ENCODE peak calls at places on chromosomes 1 and 21, in eight cellular contexts. One of them, this sample, is unnamed.

GRCh38 chr21:23968722-23969647 is 1638.3 kb downstream of the MRPL39 start:
- DNase-seq in pancreas: no peak
- DNase-seq in GM13977: peak; percentile 35
- DNase-seq in K562: peak; percentile 52
- DNase-seq in AG09309: no peak
- DNase-seq in ascending aorta: no peak
- DNase-seq in SK-N-SH: peak; percentile 47
- DNase-seq in AG10803: no peak
- DNase-seq in this sample: peak; percentile 74

GRCh38 chr1:62230724-62231123 is 36.1 kb downstream of the L1TD1 start:
- DNase-seq in GM13977: no peak
- DNase-seq in AG09309: peak; percentile 39
- DNase-seq in AG10803: peak; percentile 74
- DNase-seq in ascending aorta: no peak
- DNase-seq in pancreas: no peak
- DNase-seq in SK-N-SH: no peak
- DNase-seq in K562: no peak
- DNase-seq in this sample: no peak

GRCh38 chr1:52057876-52058275 is 1.8 kb downstream of the BTF3L4 start:
- DNase-seq in SK-N-SH: no peak
- DNase-seq in AG09309: no peak
- DNase-seq in GM13977: no peak
- DNase-seq in AG10803: peak; percentile 40
- DNase-seq in pancreas: no peak
- DNase-seq in ascending aorta: no peak
- DNase-seq in K562: no peak
- DNase-seq in this sample: no peak

GRCh38 chr21:15005391-15005790 is 59.4 kb downstream of the NRIP1 start:
- DNase-seq in GM13977: no peak
- DNase-seq in pancreas: no peak
- DNase-seq in SK-N-SH: no peak
- DNase-seq in K562: no peak
- DNase-seq in AG09309: no peak
- DNase-seq in AG10803: peak; percentile 12
- DNase-seq in ascending aorta: no peak
- DNase-seq in this sample: no peak

GRCh38 chr1:182889997-182890396 is 50.9 kb downstream of the DHX9 start:
- DNase-seq in AG09309: no peak
- DNase-seq in GM13977: peak; percentile 12
- DNase-seq in K562: no peak
- DNase-seq in ascending aorta: no peak
- DNase-seq in AG10803: no peak
- DNase-seq in pancreas: no peak
- DNase-seq in SK-N-SH: no peak
- DNase-seq in this sample: peak; percentile 20

GRCh38 chr21:25373126-25374082 is 233.9 kb downstream of the MRPL39 start:
- DNase-seq in SK-N-SH: no peak
- DNase-seq in AG09309: no peak
- DNase-seq in AG10803: peak; percentile 29
- DNase-seq in pancreas: no peak
- DNase-seq in ascending aorta: no peak
- DNase-seq in K562: no peak
- DNase-seq in GM13977: no peak
- DNase-seq in this sample: no peak

GRCh38 chr1:50271968-50272578 is 151.2 kb downstream of the DMRTA2 start:
- DNase-seq in SK-N-SH: peak; percentile 65
- DNase-seq in ascending aorta: no peak
- DNase-seq in GM13977: peak; percentile 65
- DNase-seq in K562: peak; percentile 47
- DNase-seq in pancreas: peak; percentile 30
- DNase-seq in AG09309: no peak
- DNase-seq in AG10803: peak; percentile 13
- DNase-seq in this sample: peak; percentile 40

GRCh38 chr1:11320153-11320936 is 47.3 kb downstream of the UBIAD1 start:
- DNase-seq in pancreas: no peak
- DNase-seq in K562: peak; percentile 61
- DNase-seq in AG10803: no peak
- DNase-seq in SK-N-SH: peak; percentile 76
- DNase-seq in ascending aorta: no peak
- DNase-seq in AG09309: no peak
- DNase-seq in GM13977: peak; percentile 75
- DNase-seq in this sample: peak; percentile 49

GRCh38 chr1:173342766-173343165 is 134.4 kb upstream of the PRDX6 start:
- DNase-seq in K562: no peak
- DNase-seq in pancreas: no peak
- DNase-seq in AG09309: no peak
- DNase-seq in GM13977: no peak
- DNase-seq in ascending aorta: no peak
- DNase-seq in AG10803: peak; percentile 20
- DNase-seq in SK-N-SH: no peak
- DNase-seq in this sample: no peak

GRCh38 chr1:188782220-188782841 is 1695.3 kb downstream of the BRINP3 start:
- DNase-seq in AG10803: no peak
- DNase-seq in SK-N-SH: peak; percentile 42
- DNase-seq in ascending aorta: no peak
- DNase-seq in pancreas: no peak
- DNase-seq in GM13977: peak; percentile 34
- DNase-seq in AG09309: no peak
- DNase-seq in K562: peak; percentile 14
- DNase-seq in this sample: peak; percentile 63

GRCh38 chr1:53639251-53639721 is 99.7 kb downstream of the GLIS1 start:
- DNase-seq in AG10803: peak; percentile 66
- DNase-seq in ascending aorta: no peak
- DNase-seq in GM13977: no peak
- DNase-seq in pancreas: no peak
- DNase-seq in K562: no peak
- DNase-seq in SK-N-SH: no peak
- DNase-seq in AG09309: peak; percentile 54
- DNase-seq in this sample: no peak

GRCh38 chr1:231354330-231355020 is 16.4 kb downstream of the SPRTN start:
- DNase-seq in GM13977: no peak
- DNase-seq in ascending aorta: no peak
- DNase-seq in K562: peak; percentile 44
- DNase-seq in AG09309: no peak
- DNase-seq in SK-N-SH: no peak
- DNase-seq in AG10803: no peak
- DNase-seq in pancreas: no peak
- DNase-seq in this sample: no peak

GRCh38 chr1:243834130-243834529 is 15.9 kb downstream of the AKT3 start:
- DNase-seq in ascending aorta: no peak
- DNase-seq in GM13977: no peak
- DNase-seq in pancreas: no peak
- DNase-seq in AG09309: no peak
- DNase-seq in SK-N-SH: no peak
- DNase-seq in K562: no peak
- DNase-seq in AG10803: no peak
- DNase-seq in this sample: no peak

GRCh38 chr1:167737169-167737568 is 15.4 kb downstream of the MPZL1 start:
- DNase-seq in pancreas: no peak
- DNase-seq in AG10803: no peak
- DNase-seq in AG09309: no peak
- DNase-seq in SK-N-SH: no peak
- DNase-seq in GM13977: no peak
- DNase-seq in K562: no peak
- DNase-seq in ascending aorta: no peak
- DNase-seq in this sample: no peak

GRCh38 chr1:214380986-214381695 is 100.2 kb downstream of the SMYD2 start:
- DNase-seq in SK-N-SH: no peak
- DNase-seq in GM13977: no peak
- DNase-seq in ascending aorta: no peak
- DNase-seq in pancreas: no peak
- DNase-seq in K562: no peak
- DNase-seq in AG09309: no peak
- DNase-seq in AG10803: no peak
- DNase-seq in this sample: no peak

GRCh38 chr1:67029472-67029871 is 24.5 kb downstream of the SLC35D1 start:
- DNase-seq in SK-N-SH: no peak
- DNase-seq in K562: no peak
- DNase-seq in GM13977: no peak
- DNase-seq in pancreas: no peak
- DNase-seq in ascending aorta: no peak
- DNase-seq in AG10803: no peak
- DNase-seq in AG09309: no peak
- DNase-seq in this sample: no peak

GRCh38 chr21:33858672-33859372 is 56.8 kb downstream of the ATP5PO start:
- DNase-seq in AG10803: no peak
- DNase-seq in K562: no peak
- DNase-seq in ascending aorta: no peak
- DNase-seq in GM13977: no peak
- DNase-seq in SK-N-SH: no peak
- DNase-seq in pancreas: no peak
- DNase-seq in AG09309: no peak
- DNase-seq in this sample: no peak

GRCh38 chr1:232300461-232300860 is 329.5 kb downstream of the SIPA1L2 start:
- DNase-seq in GM13977: no peak
- DNase-seq in pancreas: no peak
- DNase-seq in ascending aorta: no peak
- DNase-seq in AG10803: no peak
- DNase-seq in SK-N-SH: no peak
- DNase-seq in K562: no peak
- DNase-seq in AG09309: no peak
- DNase-seq in this sample: no peak

GRCh38 chr1:223341111-223341510 is 22.9 kb downstream of the SUSD4 start:
- DNase-seq in ascending aorta: no peak
- DNase-seq in GM13977: no peak
- DNase-seq in pancreas: peak; percentile 36
- DNase-seq in K562: no peak
- DNase-seq in AG09309: no peak
- DNase-seq in AG10803: peak; percentile 59
- DNase-seq in SK-N-SH: no peak
- DNase-seq in this sample: no peak

GRCh38 chr1:172452536-172453159 is 8.8 kb upstream of the PIGC start:
- DNase-seq in pancreas: no peak
- DNase-seq in ascending aorta: no peak
- DNase-seq in GM13977: no peak
- DNase-seq in SK-N-SH: no peak
- DNase-seq in AG10803: no peak
- DNase-seq in AG09309: no peak
- DNase-seq in K562: no peak
- DNase-seq in this sample: no peak

GRCh38 chr1:234611799-234612351 is 1.9 kb upstream of the IRF2BP2 start:
- DNase-seq in K562: no peak
- DNase-seq in AG09309: no peak
- DNase-seq in GM13977: peak; percentile 47
- DNase-seq in pancreas: peak; percentile 53
- DNase-seq in ascending aorta: peak; percentile 62
- DNase-seq in SK-N-SH: no peak
- DNase-seq in AG10803: peak; percentile 54
- DNase-seq in this sample: peak; percentile 58

GRCh38 chr1:32538887-32539583 is at the start of gene ZBTB8A:
- DNase-seq in AG10803: peak; percentile 56
- DNase-seq in K562: peak; percentile 25
- DNase-seq in GM13977: peak; percentile 55
- DNase-seq in ascending aorta: no peak
- DNase-seq in pancreas: peak; percentile 47
- DNase-seq in AG09309: no peak
- DNase-seq in SK-N-SH: peak; percentile 83
- DNase-seq in this sample: peak; percentile 64
- TF ChIP-seq CTCF in AG10803: peak; percentile 13
- TF ChIP-seq CTCF in K562: no peak
- TF ChIP-seq CTCF in GM13977: no peak
- TF ChIP-seq CTCF in ascending aorta: no peak
- TF ChIP-seq CTCF in pancreas: no peak
- TF ChIP-seq CTCF in AG09309: peak; percentile 15
- TF ChIP-seq CTCF in SK-N-SH: peak; percentile 26
- TF ChIP-seq CTCF in this sample: no peak

DNA sequence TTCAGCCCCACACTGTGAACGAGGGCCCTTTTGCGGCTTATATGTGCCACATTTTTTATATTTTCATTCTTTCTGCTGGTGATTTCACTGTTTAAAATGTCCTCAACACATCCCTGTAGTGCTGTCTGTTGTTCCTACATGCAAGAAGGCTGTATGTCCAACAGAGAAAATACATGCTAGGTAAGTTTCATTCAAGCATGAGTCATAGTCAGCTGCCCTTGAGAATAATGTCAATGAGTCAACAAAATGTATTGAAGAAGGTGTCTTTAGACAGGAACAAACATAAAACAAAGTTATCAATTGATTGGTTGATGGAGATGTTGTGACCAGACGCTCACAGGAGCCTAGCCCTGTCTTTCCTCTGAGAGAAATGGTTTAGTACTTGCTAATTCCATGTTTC is 553.4 kb downstream of the PLPP3 start:
- DNase-seq in pancreas: no peak
- DNase-seq in K562: no peak
- DNase-seq in AG10803: no peak
- DNase-seq in SK-N-SH: no peak
- DNase-seq in GM13977: no peak
- DNase-seq in AG09309: no peak
- DNase-seq in ascending aorta: no peak
- DNase-seq in this sample: no peak
- TF ChIP-seq CTCF in pancreas: no peak
- TF ChIP-seq CTCF in K562: no peak
- TF ChIP-seq CTCF in AG10803: no peak
- TF ChIP-seq CTCF in SK-N-SH: no peak
- TF ChIP-seq CTCF in GM13977: no peak
- TF ChIP-seq CTCF in AG09309: no peak
- TF ChIP-seq CTCF in ascending aorta: no peak
- TF ChIP-seq CTCF in this sample: no peak

DNA sequence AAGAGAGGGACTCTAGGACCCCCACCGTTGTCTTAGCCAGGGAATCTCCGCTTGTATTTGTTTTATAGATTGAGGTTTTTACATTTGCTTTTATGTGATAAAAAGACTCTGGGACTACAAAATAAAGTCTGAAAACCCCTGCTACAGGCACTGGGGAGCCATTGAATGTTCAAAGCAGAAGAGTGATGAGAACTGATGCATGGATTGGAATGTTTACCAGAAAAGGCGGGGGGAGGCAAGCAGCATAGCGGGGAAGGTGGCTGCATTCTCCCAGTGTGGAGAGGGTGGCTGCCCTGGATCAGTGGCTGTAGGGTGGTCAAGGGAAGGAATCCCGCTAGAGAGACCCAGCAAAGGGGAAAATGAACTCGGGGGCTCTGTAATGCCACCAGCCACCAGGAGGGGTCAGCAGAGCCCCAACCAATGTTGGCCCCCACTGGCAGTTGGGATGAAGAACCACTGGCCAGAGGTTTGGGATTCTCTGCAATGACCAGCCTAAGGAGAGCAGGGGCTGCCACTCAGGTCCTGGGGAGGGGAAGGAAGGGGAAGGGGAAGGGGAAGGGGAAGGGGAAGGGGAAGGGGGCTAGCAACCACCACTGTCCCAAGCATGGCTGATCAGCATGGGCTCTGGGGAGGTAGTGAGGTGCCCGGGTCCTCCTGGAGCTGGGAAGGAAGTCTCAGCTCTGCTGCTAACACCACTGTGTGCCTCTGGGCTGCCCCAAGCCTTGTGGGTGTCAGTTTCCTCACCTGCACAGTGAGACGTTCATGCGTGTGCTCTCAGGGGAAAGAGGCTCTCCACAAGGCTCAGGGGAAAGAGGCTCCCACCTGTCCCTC is 19.2 kb upstream of the PEF1 start:
- DNase-seq in K562: peak; percentile 91
- DNase-seq in ascending aorta: no peak
- DNase-seq in AG10803: peak; percentile 28
- DNase-seq in pancreas: peak; percentile 59
- DNase-seq in AG09309: no peak
- DNase-seq in GM13977: peak; percentile 88
- DNase-seq in SK-N-SH: peak; percentile 93
- DNase-seq in this sample: peak; percentile 40
- TF ChIP-seq CTCF in K562: peak; percentile 97
- TF ChIP-seq CTCF in ascending aorta: peak; percentile 89
- TF ChIP-seq CTCF in AG10803: peak; percentile 82
- TF ChIP-seq CTCF in pancreas: peak; percentile 81
- TF ChIP-seq CTCF in AG09309: peak; percentile 86
- TF ChIP-seq CTCF in GM13977: peak; percentile 98
- TF ChIP-seq CTCF in SK-N-SH: peak; percentile 90
- TF ChIP-seq CTCF in this sample: peak; percentile 95

GRCh38 chr1:236148471-236148847 is 6.1 kb downstream of the GPR137B start:
- DNase-seq in AG09309: no peak
- DNase-seq in GM13977: no peak
- DNase-seq in ascending aorta: no peak
- DNase-seq in SK-N-SH: no peak
- DNase-seq in pancreas: no peak
- DNase-seq in K562: no peak
- DNase-seq in AG10803: no peak
- DNase-seq in this sample: no peak
- TF ChIP-seq CTCF in AG09309: no peak
- TF ChIP-seq CTCF in GM13977: no peak
- TF ChIP-seq CTCF in ascending aorta: no peak
- TF ChIP-seq CTCF in SK-N-SH: no peak
- TF ChIP-seq CTCF in pancreas: no peak
- TF ChIP-seq CTCF in K562: no peak
- TF ChIP-seq CTCF in AG10803: no peak
- TF ChIP-seq CTCF in this sample: no peak

This sample was measured in GM12865.